ENCODE peak calls at places on chromosomes 16 and 17, in six cellular contexts. O is islet precursor cell, K is tibial artery, T is amniotic stem cell, M is T-cell, E is MCF 10A. P is an unnamed sample.

GRCh38 chr17:62778990-62779681 is 29.0 kb downstream of the MARCHF10 start:
- DNase-seq in O (peak), K (no peak), T (peak), M (no peak), E (peak), P (no peak)

GRCh38 chr17:72985882-72986720 is 106.4 kb downstream of the SLC39A11 start:
- DNase-seq in O (peak), K (peak), T (peak), M (peak), E (peak), P (peak)

GRCh38 chr17:67055041-67055443 is 10.7 kb downstream of the CACNG1 start:
- DNase-seq in O (peak), K (no peak), T (no peak), M (no peak), E (no peak), P (no peak)

GRCh38 chr17:31197991-31198390 is 99.0 kb downstream of the OMG start:
- DNase-seq in O (no peak), K (no peak), T (no peak), M (no peak), E (no peak), P (no peak)

GRCh38 chr16:48537909-48538745 is 71.9 kb downstream of the N4BP1 start:
- DNase-seq in O (no peak), K (peak), T (no peak), M (no peak), E (no peak), P (no peak)

GRCh38 chr16:48542020-48542473 is 67.9 kb downstream of the N4BP1 start:
- DNase-seq in O (no peak), K (peak), T (peak), M (peak), E (peak), P (peak)

GRCh38 chr17:56715613-56716357 is 117.9 kb downstream of the C17orf67 start:
- DNase-seq in O (peak), K (peak), T (peak), M (peak), E (peak), P (peak)

GRCh38 chr16:50152386-50152806 is 710 bp upstream of the TENT4B start:
- DNase-seq in O (peak), K (no peak), T (no peak), M (peak), E (no peak), P (peak)

GRCh38 chr16:1183235-1183907 is 30.5 kb downstream of the CACNA1H start:
- DNase-seq in O (no peak), K (peak), T (no peak), M (no peak), E (no peak), P (no peak)

GRCh38 chr17:28744802-28745051 is 916 bp downstream of the TRAF4 start:
- DNase-seq in O (no peak), K (no peak), T (no peak), M (no peak), E (no peak), P (no peak)

GRCh38 chr17:4509402-4509801 is 10.7 kb downstream of the SPNS2 start:
- DNase-seq in O (no peak), K (peak), T (no peak), M (no peak), E (no peak), P (peak)